ENCODE peak calls at places on chromosomes 16 and 17, in eight cellular contexts. P is activated CD8-positive, alpha-beta memory T cell treated with anti-CD3 and anti-CD28 coated beads, Interleukin-2, amount 50 U/mL, for 4 hours; C is fibroblast of mammary gland; K is KG1; E is EL; L is NCI-H345; N is psoas muscle; S is heart right ventricle. Z is an unnamed sample.

GRCh38 chr17:65039349-65039988 is 17.1 kb downstream of the GNA13 start:
- DNase-seq in N (no peak), E (no peak), L (no peak), S (no peak), K (no peak), P (no peak), C (no peak), Z (peak; percentile 64)

GRCh38 chr16:75097941-75098897 is 18.4 kb downstream of the LDHD start:
- DNase-seq in L (no peak), N (peak; percentile 62), S (no peak), C (no peak), P (peak; percentile 72), E (no peak), K (no peak), Z (no peak)

GRCh38 chr16:85417156-85417860 is 195.8 kb upstream of the GSE1 start:
- DNase-seq in L (no peak), N (peak; percentile 40), E (no peak), P (peak; percentile 15), C (no peak), K (no peak), S (no peak), Z (no peak)

GRCh38 chr17:76865174-76865573 is 3.0 kb upstream of the MGAT5B start:
- DNase-seq in L (peak; percentile 37), K (no peak), P (no peak), E (no peak), N (no peak), C (no peak), S (no peak), Z (no peak)

GRCh38 chr17:69213059-69213813 is 15.4 kb downstream of the ABCA10 start:
- DNase-seq in N (no peak), L (peak; percentile 3), P (no peak), C (no peak), E (peak; percentile 44), S (no peak), K (no peak), Z (no peak)

GRCh38 chr16:10641953-10642949 is 52.5 kb downstream of the TEKT5 start:
- DNase-seq in E (no peak), S (no peak), K (no peak), C (no peak), P (no peak), L (no peak), N (no peak), Z (no peak)

GRCh38 chr17:34568953-34569352 is 10.4 kb upstream of the TMEM132E start:
- DNase-seq in P (no peak), L (no peak), C (no peak), N (no peak), E (no peak), K (no peak), S (no peak), Z (no peak)

GRCh38 chr16:73319747-73320146 is 271.8 kb upstream of the ZFHX3 start:
- DNase-seq in L (no peak), P (no peak), N (no peak), K (no peak), S (no peak), E (no peak), C (no peak), Z (no peak)

GRCh38 chr16:56513972-56514371 is 5.9 kb downstream of the BBS2 start:
- DNase-seq in E (peak; percentile 54), C (peak; percentile 77), P (peak; percentile 43), L (peak; percentile 2), K (peak; percentile 19), S (peak; percentile 36), N (no peak), Z (no peak)

GRCh38 chr17:67375761-67376160 is 1.3 kb upstream of the PITPNC1 start:
- DNase-seq in E (no peak), K (no peak), N (no peak), P (no peak), L (no peak), C (peak; percentile 51), S (no peak), Z (no peak)

GRCh38 chr16:19393226-19394074 is 24.2 kb upstream of the TMC5 start:
- DNase-seq in C (peak; percentile 27), L (no peak), N (no peak), E (peak; percentile 43), S (no peak), K (no peak), P (no peak), Z (no peak)

GRCh38 chr17:75639771-75640555 is 6.7 kb downstream of the SMIM5 start:
- DNase-seq in L (no peak), E (no peak), P (no peak), C (no peak), N (peak; percentile 47), K (no peak), S (no peak), Z (no peak)

GRCh38 chr16:64534180-64534780 is 587.6 kb downstream of the CDH11 start:
- DNase-seq in N (no peak), C (no peak), L (no peak), P (no peak), S (no peak), K (no peak), E (no peak), Z (no peak)

GRCh38 chr17:43987131-43988021 is 17.0 kb upstream of the NAGS start:
- DNase-seq in E (no peak), P (no peak), C (no peak), S (no peak), L (no peak), K (no peak), N (no peak), Z (no peak)

GRCh38 chr17:53655591-53655990 is 167.1 kb upstream of the KIF2B start:
- DNase-seq in C (no peak), N (no peak), E (peak; percentile 84), L (no peak), K (no peak), P (no peak), S (no peak), Z (no peak)

GRCh38 chr16:69324585-69325253 is 5.7 kb downstream of the PDF start:
- DNase-seq in L (no peak), K (no peak), E (no peak), P (no peak), C (no peak), S (no peak), N (no peak), Z (no peak)

GRCh38 chr17:79473111-79473835 is 137.6 kb downstream of the RBFOX3 start:
- DNase-seq in L (no peak), N (no peak), K (no peak), S (no peak), E (no peak), P (no peak), C (no peak), Z (no peak)

GRCh38 chr17:31743767-31744166 is 115.3 kb downstream of the COPRS start:
- DNase-seq in L (no peak), C (no peak), N (no peak), S (peak; percentile 20), K (no peak), E (no peak), P (no peak), Z (no peak)

GRCh38 chr16:77794586-77794985 is 6.2 kb downstream of the VAT1L start:
- DNase-seq in K (no peak), C (peak; percentile 88), P (no peak), S (no peak), L (no peak), N (no peak), E (peak; percentile 45), Z (no peak)

GRCh38 chr17:51371732-51372151 is 111.4 kb downstream of the UTP18 start:
- DNase-seq in C (peak; percentile 37), S (peak; percentile 15), L (peak; percentile 65), N (no peak), K (no peak), P (no peak), E (peak; percentile 62), Z (no peak)

GRCh38 chr16:83002351-83003334 is 375.9 kb downstream of the CDH13 start:
- DNase-seq in L (no peak), C (no peak), E (peak; percentile 65), K (no peak), S (no peak), P (no peak), N (no peak), Z (no peak)

GRCh38 chr16:67883872-67884261 is 818 bp upstream of the NRN1L start:
- DNase-seq in P (peak; percentile 78), N (peak; percentile 80), C (peak; percentile 43), K (peak; percentile 4), L (peak; percentile 26), E (peak; percentile 37), S (peak; percentile 36), Z (peak; percentile 71)

GRCh38 chr16:70652322-70652721 is 6.0 kb downstream of the IL34 start:
- DNase-seq in L (no peak), P (no peak), K (no peak), S (no peak), C (no peak), E (no peak), N (no peak), Z (no peak)

GRCh38 chr16:73878616-73879015 is 418.0 kb upstream of the PSMD7 start:
- DNase-seq in P (no peak), L (peak; percentile 70), K (peak; percentile 7), S (peak; percentile 29), E (peak; percentile 44), N (no peak), C (peak; percentile 75), Z (no peak)

GRCh38 chr17:11948791-11949190 is 48.5 kb downstream of the ZNF18 start:
- DNase-seq in K (no peak), C (peak; percentile 89), E (peak; percentile 60), S (peak; percentile 24), N (no peak), L (no peak), P (no peak), Z (no peak)

GRCh38 chr17:39926588-39927100 is 757 bp downstream of the ORMDL3 start:
- DNase-seq in N (no peak), L (peak; percentile 30), K (no peak), E (peak; percentile 32), C (peak; percentile 23), S (peak; percentile 41), P (peak; percentile 49), Z (no peak)

GRCh38 chr16:49811630-49812334 is 44.1 kb downstream of the ZNF423 start:
- DNase-seq in N (peak; percentile 88), C (no peak), P (no peak), E (no peak), S (peak; percentile 51), K (no peak), L (no peak), Z (no peak)

GRCh38 chr16:78024159-78024558 is 1.8 kb downstream of the CLEC3A start:
- DNase-seq in E (no peak), N (no peak), C (no peak), P (no peak), K (no peak), L (no peak), S (no peak), Z (no peak)

GRCh38 chr17:19630651-19631050 is 17.9 kb upstream of the ALDH3A2 start:
- DNase-seq in C (no peak), L (no peak), S (no peak), K (no peak), E (peak; percentile 14), P (no peak), N (no peak), Z (no peak)

GRCh38 chr17:42131232-42131631 is 8.6 kb downstream of the HSPB9 start:
- DNase-seq in L (no peak), S (no peak), N (no peak), E (no peak), C (no peak), P (no peak), K (no peak), Z (no peak)

GRCh38 chr17:30961213-30962188 is 9.3 kb upstream of the RNF135 start:
- DNase-seq in C (peak; percentile 20), P (no peak), N (peak; percentile 10), L (no peak), S (no peak), K (no peak), E (no peak), Z (no peak)

GRCh38 chr16:88754912-88755744 is 29.9 kb downstream of the PIEZO1 start:
- DNase-seq in K (no peak), N (no peak), E (peak; percentile 66), S (no peak), L (no peak), P (no peak), C (peak; percentile 61), Z (no peak)

GRCh38 chr17:34584805-34585416 is 5.5 kb downstream of the TMEM132E start:
- DNase-seq in C (peak; percentile 11), S (no peak), E (peak; percentile 20), N (no peak), P (no peak), L (peak; percentile 47), K (no peak), Z (no peak)

GRCh38 chr16:86497551-86498021 is 12.7 kb upstream of the FOXF1 start:
- DNase-seq in L (no peak), P (no peak), S (no peak), C (no peak), E (no peak), K (no peak), N (no peak), Z (no peak)

Z was measured in GM18507.